ENCODE peak calls at places on chromosomes 12 and 14, in six cellular contexts. One of them, this sample, is unnamed.

GRCh38 chr12:57476162-57476992 is 3.3 kb downstream of the ARHGAP9 start:
- DNase-seq in aorta: peak
- DNase-seq in Calu3: no peak
- DNase-seq in lower leg skin: no peak
- DNase-seq in naive B cell: peak
- DNase-seq in progenitor cell of endocrine pancreas: no peak
- DNase-seq in this sample: peak

GRCh38 chr12:22787557-22787956 is 162.6 kb downstream of the ETNK1 start:
- DNase-seq in aorta: no peak
- DNase-seq in progenitor cell of endocrine pancreas: no peak
- DNase-seq in Calu3: no peak
- DNase-seq in naive B cell: no peak
- DNase-seq in lower leg skin: no peak
- DNase-seq in this sample: no peak

GRCh38 chr14:35557221-35557747 is 23.3 kb downstream of the INSM2 start:
- DNase-seq in progenitor cell of endocrine pancreas: no peak
- DNase-seq in Calu3: no peak
- DNase-seq in aorta: no peak
- DNase-seq in lower leg skin: no peak
- DNase-seq in naive B cell: no peak
- DNase-seq in this sample: no peak

GRCh38 chr12:56252649-56253048 is 5.5 kb downstream of the ANKRD52 start:
- DNase-seq in progenitor cell of endocrine pancreas: no peak
- DNase-seq in Calu3: no peak
- DNase-seq in naive B cell: no peak
- DNase-seq in aorta: no peak
- DNase-seq in lower leg skin: no peak
- DNase-seq in this sample: no peak

GRCh38 chr12:113633678-113634332 is 162.1 kb upstream of the LHX5 start:
- DNase-seq in Calu3: no peak
- DNase-seq in progenitor cell of endocrine pancreas: no peak
- DNase-seq in lower leg skin: no peak
- DNase-seq in naive B cell: no peak
- DNase-seq in aorta: no peak
- DNase-seq in this sample: no peak

GRCh38 chr14:52888159-52888558 is 62.7 kb downstream of the FERMT2 start:
- DNase-seq in aorta: no peak
- DNase-seq in naive B cell: no peak
- DNase-seq in lower leg skin: no peak
- DNase-seq in progenitor cell of endocrine pancreas: no peak
- DNase-seq in Calu3: no peak
- DNase-seq in this sample: no peak

GRCh38 chr14:68365228-68365627 is 427.6 kb downstream of the ZFP36L1 start:
- DNase-seq in aorta: no peak
- DNase-seq in Calu3: no peak
- DNase-seq in lower leg skin: no peak
- DNase-seq in naive B cell: no peak
- DNase-seq in progenitor cell of endocrine pancreas: no peak
- DNase-seq in this sample: no peak

GRCh38 chr12:2339022-2339431 is 286.2 kb downstream of the CACNA1C start:
- DNase-seq in aorta: no peak
- DNase-seq in progenitor cell of endocrine pancreas: no peak
- DNase-seq in naive B cell: no peak
- DNase-seq in Calu3: peak
- DNase-seq in lower leg skin: no peak
- DNase-seq in this sample: no peak

GRCh38 chr14:69797573-69798338 is 715 bp upstream of the SLC10A1 start:
- DNase-seq in aorta: no peak
- DNase-seq in Calu3: peak
- DNase-seq in lower leg skin: no peak
- DNase-seq in progenitor cell of endocrine pancreas: no peak
- DNase-seq in naive B cell: no peak
- DNase-seq in this sample: no peak

GRCh38 chr12:120247621-120248030 is 17.9 kb downstream of the PXN start:
- DNase-seq in lower leg skin: no peak
- DNase-seq in Calu3: no peak
- DNase-seq in naive B cell: no peak
- DNase-seq in aorta: no peak
- DNase-seq in progenitor cell of endocrine pancreas: no peak
- DNase-seq in this sample: no peak

GRCh38 chr12:93443576-93443975 is 1.8 kb upstream of the UBE2N start:
- DNase-seq in progenitor cell of endocrine pancreas: no peak
- DNase-seq in Calu3: no peak
- DNase-seq in aorta: no peak
- DNase-seq in naive B cell: no peak
- DNase-seq in lower leg skin: peak
- DNase-seq in this sample: no peak

GRCh38 chr12:124861492-124861891 is 2.2 kb downstream of the SCARB1 start:
- DNase-seq in aorta: peak
- DNase-seq in progenitor cell of endocrine pancreas: no peak
- DNase-seq in lower leg skin: peak
- DNase-seq in naive B cell: no peak
- DNase-seq in Calu3: no peak
- DNase-seq in this sample: no peak

GRCh38 chr12:75722714-75723200 is 211.3 kb upstream of the KRR1 start:
- DNase-seq in progenitor cell of endocrine pancreas: no peak
- DNase-seq in lower leg skin: peak
- DNase-seq in Calu3: peak
- DNase-seq in naive B cell: no peak
- DNase-seq in aorta: no peak
- DNase-seq in this sample: peak

This sample was measured in stimulated activated naive CD8-positive, alpha-beta T cell treated with anti-CD3 and anti-CD28 coated beads, Interleukin-15, amount 100 ng/mL, for 72 hours.